ENCODE peak calls at places on chromosomes 3 and 15, in four cellular contexts. R is sigmoid colon, B is IMR-90, J is foreskin fibroblast. H is an unnamed sample.

GRCh38 chr3:78050276-78051080 is 1010.6 kb downstream of the ROBO2 start:
- DNase-seq in R (no peak), B (peak), J (no peak), H (no peak)

GRCh38 chr3:98971183-98971681 is 69.7 kb upstream of the DCBLD2 start:
- DNase-seq in R (no peak), B (peak), J (peak), H (no peak)

GRCh38 chr3:150410311-150411105 is 2.4 kb downstream of the TSC22D2 start:
- DNase-seq in R (peak), B (peak), J (no peak), H (no peak)

GRCh38 chr3:62131620-62132019 is 241.7 kb downstream of the FEZF2 start:
- DNase-seq in R (no peak), B (peak), J (no peak), H (no peak)

GRCh38 chr15:29921130-29921601 is 98.9 kb upstream of the TJP1 start:
- DNase-seq in R (no peak), B (no peak), J (no peak), H (no peak)

GRCh38 chr15:73212424-73212823 is 156.3 kb downstream of the HCN4 start:
- DNase-seq in R (no peak), B (peak), J (no peak), H (no peak)

GRCh38 chr15:33292718-33293307 is 18.0 kb upstream of the RYR3 start:
- DNase-seq in R (peak), B (peak), J (peak), H (no peak)

GRCh38 chr3:184381261-184382224 is 1.7 kb downstream of the CHRD start:
- DNase-seq in R (peak), B (no peak), J (no peak), H (no peak)

GRCh38 chr3:150495563-150496168 is 50.6 kb downstream of the SERP1 start:
- DNase-seq in R (no peak), B (peak), J (peak), H (peak)

GRCh38 chr15:60375255-60375809 is 22.5 kb downstream of the ANXA2 start:
- DNase-seq in R (no peak), B (no peak), J (no peak), H (no peak)

GRCh38 chr3:117622130-117622841 is 912.7 kb downstream of the TUSC7 start:
- DNase-seq in R (no peak), B (peak), J (peak), H (peak)

GRCh38 chr15:77659350-77660321 is 26.9 kb upstream of the LINGO1 start:
- DNase-seq in R (no peak), B (peak), J (peak), H (peak)

GRCh38 chr3:52253314-52254260 is 8.0 kb downstream of the PPM1M start:
- DNase-seq in R (no peak), B (no peak), J (no peak), H (no peak)

GRCh38 chr3:58217209-58217811 is 6.5 kb upstream of the DNASE1L3 start:
- DNase-seq in R (peak), B (peak), J (peak), H (peak)

GRCh38 chr3:167861649-167862048 is 126.1 kb downstream of the SERPINI1 start:
- DNase-seq in R (no peak), B (no peak), J (no peak), H (no peak)

GRCh38 chr3:66255865-66256264 is 35.1 kb downstream of the SLC25A26 start:
- DNase-seq in R (no peak), B (no peak), J (no peak), H (no peak)

GRCh38 chr3:94307588-94307987 is 244.7 kb downstream of the NSUN3 start:
- DNase-seq in R (no peak), B (no peak), J (no peak), H (no peak)

GRCh38 chr15:29910068-29910467 is 87.8 kb upstream of the TJP1 start:
- DNase-seq in R (no peak), B (no peak), J (no peak), H (no peak)

GRCh38 chr3:187227658-187228258 is 30.5 kb downstream of the RTP1 start:
- DNase-seq in R (no peak), B (peak), J (peak), H (no peak)

GRCh38 chr3:50122661-50123391 is 32.3 kb upstream of the SEMA3F start:
- DNase-seq in R (peak), B (no peak), J (no peak), H (no peak)

GRCh38 chr3:143037867-143038266 is 36.5 kb downstream of the U2SURP start:
- DNase-seq in R (no peak), B (no peak), J (no peak), H (no peak)

GRCh38 chr3:111936967-111937366 is 41.9 kb upstream of the ABHD10 start:
- DNase-seq in R (no peak), B (peak), J (no peak), H (no peak)

DNA sequence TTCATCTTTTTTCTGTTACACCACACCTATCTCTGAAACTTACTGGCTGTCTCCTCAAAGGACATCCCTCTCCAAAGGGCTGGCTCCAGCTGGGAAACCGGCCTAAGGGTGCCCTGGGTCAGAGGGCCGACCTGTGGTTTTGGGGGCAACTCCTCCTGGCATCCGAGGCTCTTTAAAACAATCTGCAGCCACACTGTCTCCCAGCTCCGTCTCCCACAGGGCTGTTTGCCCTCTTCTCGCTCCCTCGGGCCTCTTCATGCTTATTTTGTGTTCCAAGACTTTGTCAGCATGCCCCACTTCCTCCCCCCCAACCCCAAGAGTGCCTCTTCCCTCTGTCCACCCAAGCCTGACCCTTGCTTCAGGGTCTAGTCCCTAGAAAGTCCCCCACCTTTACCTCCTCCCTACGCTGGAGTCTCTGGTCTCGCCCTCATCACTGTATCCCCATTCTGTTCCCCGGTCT is 1.3 kb upstream of the CSK start:
- DNase-seq in R (no peak), B (no peak), J (no peak), H (no peak)
- H3K4me3 ChIP-seq in R (no peak), B (no peak), J (no peak), H (no peak)

GRCh38 chr3:2099779-2100191 is 1.1 kb downstream of the CNTN4 start:
- DNase-seq in R (no peak), B (no peak), J (no peak), H (no peak)

GRCh38 chr3:2099028-2099671 is 484 bp downstream of the CNTN4 start:
- DNase-seq in R (no peak), B (no peak), J (no peak), H (no peak)

GRCh38 chr3:2096196-2096595 is 2.5 kb upstream of the CNTN4 start:
- DNase-seq in R (no peak), B (no peak), J (no peak), H (no peak)

GRCh38 chr3:2097641-2098191 is 950 bp upstream of the CNTN4 start:
- DNase-seq in R (no peak), B (no peak), J (no peak), H (no peak)

GRCh38 chr3:2098398-2099027 is at the start of gene CNTN4:
- DNase-seq in R (peak), B (no peak), J (no peak), H (no peak)
- H3K4me3 ChIP-seq in R (peak), B (no peak), J (no peak), H (no peak)

GRCh38 chr15:93656041-93656440 is 567.0 kb upstream of the RGMA start:
- DNase-seq in R (no peak), B (no peak), J (no peak), H (no peak)
- H3K4me3 ChIP-seq in R (no peak), B (no peak), J (no peak), H (no peak)

DNA sequence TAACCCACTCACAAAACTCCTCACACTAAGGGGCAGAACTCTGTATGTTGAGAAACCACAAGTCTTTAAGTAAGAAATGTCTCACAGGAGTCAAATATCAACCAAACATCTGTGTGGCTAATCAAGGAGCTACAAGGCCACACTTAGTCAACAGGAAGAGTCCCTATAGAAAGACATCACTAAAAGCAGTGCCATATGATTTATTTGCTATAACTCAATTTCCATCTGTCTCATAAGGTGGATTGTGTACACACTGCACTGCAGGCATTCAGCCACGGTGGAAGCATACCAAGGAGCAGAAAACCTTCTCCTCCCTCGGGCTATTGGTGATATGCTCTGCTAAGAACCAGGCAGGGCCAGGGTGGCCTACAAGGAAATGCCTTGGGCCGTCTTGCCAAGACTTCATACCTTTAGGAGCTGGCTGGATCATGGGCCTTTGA is 197.6 kb upstream of the CFAP20DC start:
- DNase-seq in R (no peak), B (peak), J (no peak), H (no peak)
- H3K4me3 ChIP-seq in R (no peak), B (no peak), J (no peak), H (no peak)

GRCh38 chr15:56772868-56773639 is 39.7 kb upstream of the ZNF280D start:
- DNase-seq in R (no peak), B (peak), J (no peak), H (no peak)
- H3K4me3 ChIP-seq in R (no peak), B (no peak), J (no peak), H (no peak)

GRCh38 chr3:101779047-101779807 is at the start of gene NXPE3:
- DNase-seq in R (peak), B (peak), J (peak), H (no peak)
- H3K4me3 ChIP-seq in R (peak), B (peak), J (peak), H (peak)

GRCh38 chr3:129934234-129935123 is 40.0 kb upstream of the TRH start:
- DNase-seq in R (peak), B (peak), J (peak), H (no peak)
- H3K4me3 ChIP-seq in R (no peak), B (no peak), J (peak), H (no peak)

DNA sequence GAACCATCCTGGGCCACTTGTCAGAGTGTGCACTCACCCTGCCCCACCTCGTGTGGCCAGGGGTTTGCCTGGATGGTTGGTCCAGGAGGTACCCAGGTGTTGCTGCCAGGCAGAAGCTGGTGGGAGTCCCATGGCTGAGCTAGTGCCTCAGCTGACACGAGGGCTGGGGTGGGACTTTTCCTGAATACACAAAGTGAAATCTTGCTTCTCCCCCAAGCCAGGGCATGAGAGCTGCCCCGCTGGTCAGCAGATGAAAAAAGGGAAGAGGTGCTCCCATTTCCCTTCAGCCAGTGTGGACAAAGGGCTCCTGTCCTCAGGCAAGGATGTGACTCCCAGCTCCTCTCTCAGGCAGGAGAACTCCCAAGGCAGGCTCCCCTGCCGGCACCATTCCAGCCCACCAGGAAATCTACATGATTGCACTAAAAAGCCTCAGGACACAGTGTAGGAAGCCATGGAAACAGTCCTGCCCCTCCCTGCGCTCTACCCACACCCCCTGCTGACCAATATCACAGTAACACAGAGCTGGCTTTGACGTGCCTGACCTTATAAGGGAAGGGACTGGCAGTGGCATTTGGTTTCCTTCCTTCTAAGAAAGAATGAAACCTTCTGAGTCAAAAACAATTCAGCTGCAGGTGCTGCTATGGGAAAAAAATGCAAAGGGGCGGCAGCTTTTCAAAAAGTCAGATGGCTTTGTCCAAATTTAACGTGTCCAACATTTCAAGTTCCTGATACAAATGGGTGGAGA is 33.9 kb downstream of the MYO5C start:
- DNase-seq in R (peak), B (peak), J (peak), H (no peak)
- H3K4me3 ChIP-seq in R (no peak), B (no peak), J (no peak), H (no peak)

GRCh38 chr3:181713300-181713647 is 1.5 kb downstream of the SOX2 start:
- DNase-seq in R (no peak), B (no peak), J (no peak), H (no peak)

GRCh38 chr3:181712190-181712504 is 422 bp downstream of the SOX2 start:
- DNase-seq in R (no peak), B (no peak), J (no peak), H (no peak)

GRCh38 chr3:181712505-181713299 is 977 bp downstream of the SOX2 start:
- DNase-seq in R (no peak), B (no peak), J (no peak), H (no peak)

GRCh38 chr3:181715601-181716340 is 4.0 kb downstream of the SOX2 start:
- DNase-seq in R (no peak), B (no peak), J (no peak), H (no peak)

GRCh38 chr3:181713673-181714270 is 2.0 kb downstream of the SOX2 start:
- DNase-seq in R (no peak), B (no peak), J (no peak), H (no peak)
- H3K4me3 ChIP-seq in R (peak), B (no peak), J (no peak), H (no peak)